ENCODE peak calls at places on chromosome 20, in nine cellular contexts. Z is neural crest cell; A is occipital lobe; N is activated CD4-positive, alpha-beta T cell treated with anti-CD3 and anti-CD28 coated beads, Interleukin-2, amount 50 U/mL, for 24 hours; U is CD8-positive, alpha-beta memory T cell; O is fibroblast of lung; S is lower lobe of right lung; T is stimulated activated CD4-positive, alpha-beta T cell treated with anti-CD3 and anti-CD28 coated beads, Interleukin-4, amount 100 ng/mL, for 4 hours; B is activated T-cell treated with anti-CD3 and anti-CD28 coated beads for 1 hour. D is an unnamed sample.

GRCh38 chr20:34065260-34065659 is 46.8 kb downstream of the EIF2S2 start:
- DNase-seq in S (no peak), T (no peak), A (no peak), O (peak), Z (no peak), U (no peak), N (no peak), B (no peak), D (no peak)

GRCh38 chr20:57482796-57483195 is 42.1 kb downstream of the CTCFL start:
- DNase-seq in O (no peak), N (no peak), U (no peak), A (no peak), S (no peak), Z (no peak), B (no peak), T (no peak), D (no peak)

GRCh38 chr20:23456873-23457272 is 4.2 kb upstream of the CST11 start:
- DNase-seq in S (no peak), B (no peak), N (no peak), Z (no peak), A (no peak), O (no peak), U (no peak), T (no peak), D (no peak)

GRCh38 chr20:49790077-49790798 is 22.4 kb upstream of the SLC9A8 start:
- DNase-seq in A (no peak), B (no peak), O (peak), U (no peak), N (no peak), S (no peak), T (no peak), Z (no peak), D (no peak)

GRCh38 chr20:63475209-63475608 is 2.8 kb upstream of the KCNQ2 start:
- DNase-seq in B (no peak), S (no peak), A (no peak), U (no peak), N (no peak), O (peak), T (no peak), Z (no peak), D (no peak)

GRCh38 chr20:61112515-61112914 is 139.5 kb upstream of the CDH4 start:
- DNase-seq in S (no peak), T (no peak), A (no peak), B (no peak), Z (no peak), O (peak), N (no peak), U (no peak), D (no peak)

GRCh38 chr20:57070296-57070695 is 196.1 kb downstream of the BMP7 start:
- DNase-seq in T (no peak), S (no peak), O (no peak), N (no peak), A (no peak), B (no peak), U (no peak), Z (no peak), D (no peak)

GRCh38 chr20:5848711-5849505 is 98.7 kb downstream of the SHLD1 start:
- DNase-seq in S (no peak), T (no peak), N (no peak), B (no peak), A (no peak), O (peak), Z (no peak), U (no peak), D (no peak)

GRCh38 chr20:15267935-15268334 is 930.5 kb upstream of the FLRT3 start:
- DNase-seq in B (no peak), T (no peak), O (no peak), U (no peak), Z (no peak), S (no peak), A (no peak), N (no peak), D (no peak)

GRCh38 chr20:46520976-46521579 is 7.7 kb upstream of the ZNF334 start:
- DNase-seq in U (peak), S (peak), N (peak), O (peak), T (peak), Z (peak), A (no peak), B (peak), D (no peak)

D was measured in thoracic aorta.